ENCODE peak calls at places on chromosomes 4 and X, in four cellular contexts. P is HepG2, Y is GM12878, E is H1. J is an unnamed sample.

GRCh38 chrX:3231766-3232165 is 114.7 kb downstream of the MXRA5 start:
- DNase-seq in E (no peak), P (no peak), Y (no peak), J (no peak)

GRCh38 chr4:27010334-27010940 is 149.8 kb downstream of the STIM2 start:
- DNase-seq in E (peak; percentile 64), P (peak; percentile 46), Y (peak; percentile 16), J (peak; percentile 20)

GRCh38 chr4:5760936-5761480 is 50.0 kb downstream of the EVC start:
- DNase-seq in E (peak; percentile 42), P (no peak), Y (no peak), J (no peak)

GRCh38 chrX:107747596-107748161 is 27.9 kb downstream of the TSC22D3 start:
- DNase-seq in P (no peak), E (no peak), Y (no peak), J (no peak)

GRCh38 chrX:23434356-23434884 is 99.8 kb downstream of the PTCHD1 start:
- DNase-seq in E (no peak), Y (no peak), P (no peak), J (no peak)

GRCh38 chrX:115616943-115617563 is 56.1 kb downstream of the PLS3 start:
- DNase-seq in P (no peak), Y (peak; percentile 58), E (no peak), J (peak; percentile 56)

GRCh38 chrX:40012800-40013682 is 84.7 kb downstream of the BCOR start:
- DNase-seq in E (peak; percentile 54), Y (no peak), P (peak; percentile 67), J (no peak)

GRCh38 chr4:53066155-53066554 is 204.0 kb downstream of the RASL11B start:
- DNase-seq in P (peak; percentile 12), Y (no peak), E (no peak), J (no peak)

GRCh38 chrX:2550288-2551020 is 49.7 kb upstream of the DHRSX start:
- DNase-seq in Y (no peak), E (no peak), P (no peak), J (no peak)

GRCh38 chrX:72306851-72307645 is 1.3 kb upstream of the CITED1 start:
- DNase-seq in Y (no peak), E (no peak), P (peak; percentile 17), J (peak; percentile 56)

DNA sequence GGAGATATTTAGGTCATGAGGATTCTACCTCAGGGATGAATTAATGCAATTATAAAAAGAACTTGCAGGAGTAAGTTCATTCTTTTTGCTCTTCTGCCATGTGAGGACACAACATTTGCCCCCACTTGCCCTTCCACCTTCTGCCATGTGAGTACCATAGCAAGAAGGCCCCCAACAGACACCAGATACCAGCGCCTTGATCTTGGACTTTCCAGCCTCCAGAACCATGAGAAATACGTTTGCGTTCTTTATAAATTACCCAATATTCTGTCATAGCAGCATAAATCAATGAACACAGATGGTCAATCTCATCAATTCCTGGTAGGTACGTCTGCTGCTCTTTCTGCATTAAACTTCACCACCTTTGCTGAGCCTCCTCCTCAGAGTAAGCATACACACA is 5.7 kb upstream of the SEPSECS start:
- DNase-seq in Y (no peak), E (no peak), P (no peak), J (no peak)
- H3K4me3 ChIP-seq in Y (no peak overlapping the region), E (no peak overlapping the region), P (no peak overlapping the region), J (no peak overlapping the region)

GRCh38 chr4:78190078-78190477 is 133.0 kb downstream of the FRAS1 start:
- DNase-seq in Y (no peak), E (no peak), P (no peak), J (no peak)
- TF ChIP-seq SUZ12 in Y (no peak), E (no peak), P (no peak), J (no peak)

DNA sequence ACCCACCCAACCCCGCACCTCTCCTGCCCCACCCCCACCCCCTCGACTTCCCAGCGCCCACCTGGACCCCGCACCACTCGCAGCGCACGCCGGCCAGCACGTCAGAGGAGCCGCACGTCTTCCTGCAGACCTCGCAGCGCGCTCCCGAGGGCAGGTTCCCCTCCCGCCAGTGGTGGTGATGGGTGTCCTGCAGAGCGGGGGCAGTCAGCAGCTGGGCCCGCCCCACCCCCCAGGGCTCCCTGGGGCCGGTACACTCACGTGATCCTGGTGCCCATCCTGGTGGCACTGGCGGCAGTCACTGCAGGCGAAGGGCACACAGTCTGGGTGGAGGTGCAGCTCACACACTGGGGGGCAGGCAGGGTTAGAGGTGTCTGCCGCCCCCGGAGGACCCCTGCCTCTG is 5.1 kb downstream of the DGKQ start:
- DNase-seq in P (no peak), Y (no peak), E (no peak), J (no peak)
- H3K4me3 ChIP-seq in P (no peak overlapping the region), Y (no peak overlapping the region), E (peak overlapping the region; percentile 25), J (no peak overlapping the region)

DNA sequence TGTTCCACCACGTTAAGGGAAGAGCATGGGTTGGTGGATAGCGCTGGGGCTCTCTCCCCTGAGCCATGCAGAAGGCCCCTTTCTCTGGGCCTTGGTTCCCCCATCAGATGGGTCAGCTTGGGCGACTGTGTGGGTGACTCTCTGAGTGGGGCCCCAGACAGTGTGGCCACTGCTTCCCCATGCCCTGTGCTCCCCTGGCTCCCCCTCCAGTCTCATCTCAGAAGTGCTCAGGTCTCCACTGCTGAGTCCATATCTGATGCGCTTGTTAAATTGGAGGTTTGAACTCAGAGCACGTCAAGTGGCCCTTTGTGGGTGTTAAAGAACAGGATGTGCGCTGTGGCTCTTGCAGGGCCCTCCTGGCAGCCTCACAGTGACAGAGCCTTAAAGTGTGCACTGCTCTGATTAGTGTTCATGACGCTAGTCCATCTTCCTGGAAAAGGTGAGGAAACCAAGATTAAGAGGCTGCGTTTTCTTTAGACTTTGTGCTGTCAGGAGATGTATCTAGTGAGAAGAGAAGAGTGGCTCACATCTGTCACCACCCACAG is 59.8 kb downstream of the NELFA start:
- DNase-seq in Y (no peak), E (no peak), P (no peak), J (no peak)
- TF ChIP-seq SUZ12 in Y (no peak), E (no peak), P (no peak), J (no peak)